ENCODE peak calls at places on chromosomes 2 and 18, in four cellular contexts. One of them, this sample, is unnamed.

GRCh38 chr2:110737783-110738182 is 5.4 kb downstream of the ACOXL start:
- DNase-seq in heart left ventricle: no peak
- DNase-seq in transverse colon: no peak
- DNase-seq in NB4: no peak
- DNase-seq in this sample: no peak

GRCh38 chr2:117686699-117687098 is 127.8 kb upstream of the DDX18 start:
- DNase-seq in transverse colon: no peak
- DNase-seq in NB4: no peak
- DNase-seq in heart left ventricle: no peak
- DNase-seq in this sample: no peak

GRCh38 chr2:241546771-241547498 is 11.6 kb upstream of the BOK start:
- DNase-seq in NB4: no peak
- DNase-seq in heart left ventricle: no peak
- DNase-seq in transverse colon: no peak
- DNase-seq in this sample: peak; percentile 77

GRCh38 chr18:79937103-79937860 is 14.2 kb downstream of the SLC66A2 start:
- DNase-seq in transverse colon: peak; percentile 6
- DNase-seq in NB4: no peak
- DNase-seq in heart left ventricle: no peak
- DNase-seq in this sample: no peak

GRCh38 chr2:219565130-219566080 is 5.9 kb downstream of the OBSL1 start:
- DNase-seq in transverse colon: no peak
- DNase-seq in NB4: no peak
- DNase-seq in heart left ventricle: no peak
- DNase-seq in this sample: no peak

GRCh38 chr2:959453-959852 is 8.8 kb downstream of the SNTG2 start:
- DNase-seq in NB4: no peak
- DNase-seq in heart left ventricle: no peak
- DNase-seq in transverse colon: no peak
- DNase-seq in this sample: no peak

GRCh38 chr2:126674075-126674744 is 18.3 kb downstream of the GYPC start:
- DNase-seq in transverse colon: no peak
- DNase-seq in heart left ventricle: no peak
- DNase-seq in NB4: no peak
- DNase-seq in this sample: no peak

GRCh38 chr2:153004627-153005026 is 286.2 kb downstream of the ARL6IP6 start:
- DNase-seq in heart left ventricle: no peak
- DNase-seq in transverse colon: no peak
- DNase-seq in NB4: no peak
- DNase-seq in this sample: no peak

GRCh38 chr2:118732432-118732831 is 115.0 kb downstream of the EN1 start:
- DNase-seq in NB4: no peak
- DNase-seq in heart left ventricle: no peak
- DNase-seq in transverse colon: no peak
- DNase-seq in this sample: no peak

GRCh38 chr18:50560681-50561629 is 1.1 kb downstream of the MAPK4 start:
- DNase-seq in heart left ventricle: no peak
- DNase-seq in NB4: no peak
- DNase-seq in transverse colon: no peak
- DNase-seq in this sample: no peak

GRCh38 chr18:32915526-32915925 is 142.7 kb upstream of the KLHL14 start:
- DNase-seq in heart left ventricle: no peak
- DNase-seq in transverse colon: no peak
- DNase-seq in NB4: no peak
- DNase-seq in this sample: no peak

GRCh38 chr2:2191110-2191707 is 139.9 kb downstream of the MYT1L start:
- DNase-seq in NB4: no peak
- DNase-seq in transverse colon: no peak
- DNase-seq in heart left ventricle: no peak
- DNase-seq in this sample: no peak

GRCh38 chr18:57149031-57149430 is 2.1 kb downstream of the BOD1L2 start:
- DNase-seq in transverse colon: no peak
- DNase-seq in heart left ventricle: no peak
- DNase-seq in NB4: no peak
- DNase-seq in this sample: no peak

GRCh38 chr2:239260546-239261327 is 140.1 kb downstream of the HDAC4 start:
- DNase-seq in NB4: no peak
- DNase-seq in heart left ventricle: peak; percentile 15
- DNase-seq in transverse colon: peak; percentile 6
- DNase-seq in this sample: no peak

GRCh38 chr2:70977605-70978205 is 725 bp upstream of the ANKRD53 start:
- DNase-seq in heart left ventricle: no peak
- DNase-seq in NB4: no peak
- DNase-seq in transverse colon: peak; percentile 57
- DNase-seq in this sample: no peak

GRCh38 chr2:191049728-191050639 is 36.0 kb upstream of the STAT1 start:
- DNase-seq in NB4: peak; percentile 22
- DNase-seq in transverse colon: no peak
- DNase-seq in heart left ventricle: no peak
- DNase-seq in this sample: no peak

GRCh38 chr2:101961287-101962242 is 30.2 kb upstream of the IL1R2 start:
- DNase-seq in heart left ventricle: peak; percentile 87
- DNase-seq in transverse colon: peak; percentile 68
- DNase-seq in NB4: peak; percentile 99
- DNase-seq in this sample: no peak

GRCh38 chr18:3538954-3539617 is 89.1 kb downstream of the TGIF1 start:
- DNase-seq in heart left ventricle: no peak
- DNase-seq in transverse colon: no peak
- DNase-seq in NB4: no peak
- DNase-seq in this sample: no peak

GRCh38 chr18:57437782-57438668 is 2.9 kb downstream of the ONECUT2 start:
- DNase-seq in transverse colon: peak; percentile 64
- DNase-seq in heart left ventricle: peak; percentile 53
- DNase-seq in NB4: peak; percentile 49
- DNase-seq in this sample: no peak

GRCh38 chr2:100520224-100520623 is 42.6 kb upstream of the PDCL3 start:
- DNase-seq in heart left ventricle: no peak
- DNase-seq in NB4: no peak
- DNase-seq in transverse colon: no peak
- DNase-seq in this sample: no peak

GRCh38 chr18:73646196-73646595 is 501.4 kb downstream of the FBXO15 start:
- DNase-seq in NB4: no peak
- DNase-seq in heart left ventricle: no peak
- DNase-seq in transverse colon: no peak
- DNase-seq in this sample: no peak

GRCh38 chr18:62505669-62506494 is 16.9 kb upstream of the ZCCHC2 start:
- DNase-seq in transverse colon: no peak
- DNase-seq in heart left ventricle: no peak
- DNase-seq in NB4: peak; percentile 53
- DNase-seq in this sample: no peak

GRCh38 chr2:239006886-239007285 is 159.0 kb downstream of the TWIST2 start:
- DNase-seq in heart left ventricle: no peak
- DNase-seq in NB4: no peak
- DNase-seq in transverse colon: no peak
- DNase-seq in this sample: peak; percentile 14

GRCh38 chr18:74832999-74833398 is 235.3 kb downstream of the ZNF407 start:
- DNase-seq in transverse colon: no peak
- DNase-seq in NB4: peak; percentile 4
- DNase-seq in heart left ventricle: no peak
- DNase-seq in this sample: no peak

GRCh38 chr2:12579018-12579417 is 137.7 kb upstream of the TRIB2 start:
- DNase-seq in NB4: no peak
- DNase-seq in heart left ventricle: no peak
- DNase-seq in transverse colon: no peak
- DNase-seq in this sample: no peak

GRCh38 chr2:121648611-121649401 is 456 bp downstream of the CLASP1 start:
- DNase-seq in transverse colon: peak; percentile 47
- DNase-seq in NB4: peak; percentile 75
- DNase-seq in heart left ventricle: peak; percentile 58
- DNase-seq in this sample: peak; percentile 32

GRCh38 chr18:13528739-13529392 is 197.5 kb downstream of the FAM210A start:
- DNase-seq in transverse colon: no peak
- DNase-seq in heart left ventricle: no peak
- DNase-seq in NB4: no peak
- DNase-seq in this sample: no peak

GRCh38 chr2:197145471-197146056 is 165.0 kb downstream of the ANKRD44 start:
- DNase-seq in NB4: peak; percentile 93
- DNase-seq in transverse colon: peak; percentile 20
- DNase-seq in heart left ventricle: no peak
- DNase-seq in this sample: no peak

GRCh38 chr2:100820346-100821254 is 661 bp downstream of the NPAS2 start:
- DNase-seq in NB4: no peak
- DNase-seq in transverse colon: peak; percentile 19
- DNase-seq in heart left ventricle: peak; percentile 27
- DNase-seq in this sample: no peak

GRCh38 chr2:197947219-197947757 is 142.9 kb downstream of the PLCL1 start:
- DNase-seq in NB4: no peak
- DNase-seq in transverse colon: no peak
- DNase-seq in heart left ventricle: no peak
- DNase-seq in this sample: no peak

GRCh38 chr2:174336403-174337336 is 1.9 kb downstream of the SP9 start:
- DNase-seq in heart left ventricle: no peak
- DNase-seq in NB4: peak; percentile 84
- DNase-seq in transverse colon: peak; percentile 64
- DNase-seq in this sample: no peak

GRCh38 chr2:46562451-46562841 is 83.1 kb downstream of the TMEM247 start:
- DNase-seq in transverse colon: no peak
- DNase-seq in heart left ventricle: no peak
- DNase-seq in NB4: no peak
- DNase-seq in this sample: no peak

GRCh38 chr18:10950080-10950875 is 199.1 kb downstream of the PIEZO2 start:
- DNase-seq in heart left ventricle: no peak
- DNase-seq in NB4: no peak
- DNase-seq in transverse colon: no peak
- DNase-seq in this sample: no peak

GRCh38 chr2:165804719-165805118 is 10.7 kb upstream of the GALNT3 start:
- DNase-seq in transverse colon: peak; percentile 12
- DNase-seq in heart left ventricle: no peak
- DNase-seq in NB4: no peak
- DNase-seq in this sample: no peak

GRCh38 chr2:225472161-225472560 is 72.7 kb downstream of the NYAP2 start:
- DNase-seq in heart left ventricle: no peak
- DNase-seq in NB4: no peak
- DNase-seq in transverse colon: no peak
- DNase-seq in this sample: no peak

GRCh38 chr2:96739633-96740428 is at the start of gene LMAN2L:
- DNase-seq in NB4: peak; percentile 98
- DNase-seq in transverse colon: peak; percentile 99
- DNase-seq in heart left ventricle: peak; percentile 99
- DNase-seq in this sample: peak; percentile 92
- TF ChIP-seq POLR2A in NB4: peak; percentile 61
- TF ChIP-seq POLR2A in transverse colon: peak; percentile 57
- TF ChIP-seq POLR2A in heart left ventricle: no peak
- TF ChIP-seq POLR2A in this sample: peak; percentile 66

GRCh38 chr2:108612514-108613183 is 78.4 kb downstream of the LIMS1 start:
- DNase-seq in heart left ventricle: no peak
- DNase-seq in NB4: no peak
- DNase-seq in transverse colon: peak; percentile 63
- DNase-seq in this sample: no peak
- TF ChIP-seq POLR2A in heart left ventricle: no peak
- TF ChIP-seq POLR2A in NB4: no peak
- TF ChIP-seq POLR2A in transverse colon: no peak
- TF ChIP-seq POLR2A in this sample: no peak

DNA sequence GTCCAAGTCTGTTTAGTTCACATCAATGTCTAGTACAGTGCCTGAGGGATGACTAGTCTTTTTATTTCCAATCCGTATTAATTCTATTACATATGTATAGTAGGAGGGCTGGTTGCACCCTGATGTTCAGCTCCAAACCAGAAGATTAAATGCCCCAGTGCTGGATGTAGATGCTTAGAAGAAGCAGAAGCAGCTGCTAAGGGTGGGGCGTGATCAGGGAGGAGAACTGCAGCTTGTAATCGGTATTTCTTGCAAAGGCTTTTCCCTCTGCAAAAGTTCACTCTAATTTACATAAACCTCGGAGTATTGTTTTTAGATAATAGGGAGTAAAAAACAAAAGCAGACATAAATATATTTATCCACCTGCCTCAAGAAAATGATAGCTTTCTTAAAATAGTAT is 145.3 kb upstream of the ITGA4 start:
- DNase-seq in heart left ventricle: peak; percentile 24
- DNase-seq in NB4: peak; percentile 49
- DNase-seq in transverse colon: peak; percentile 32
- DNase-seq in this sample: no peak
- TF ChIP-seq POLR2A in heart left ventricle: no peak
- TF ChIP-seq POLR2A in NB4: no peak
- TF ChIP-seq POLR2A in transverse colon: no peak
- TF ChIP-seq POLR2A in this sample: no peak

DNA sequence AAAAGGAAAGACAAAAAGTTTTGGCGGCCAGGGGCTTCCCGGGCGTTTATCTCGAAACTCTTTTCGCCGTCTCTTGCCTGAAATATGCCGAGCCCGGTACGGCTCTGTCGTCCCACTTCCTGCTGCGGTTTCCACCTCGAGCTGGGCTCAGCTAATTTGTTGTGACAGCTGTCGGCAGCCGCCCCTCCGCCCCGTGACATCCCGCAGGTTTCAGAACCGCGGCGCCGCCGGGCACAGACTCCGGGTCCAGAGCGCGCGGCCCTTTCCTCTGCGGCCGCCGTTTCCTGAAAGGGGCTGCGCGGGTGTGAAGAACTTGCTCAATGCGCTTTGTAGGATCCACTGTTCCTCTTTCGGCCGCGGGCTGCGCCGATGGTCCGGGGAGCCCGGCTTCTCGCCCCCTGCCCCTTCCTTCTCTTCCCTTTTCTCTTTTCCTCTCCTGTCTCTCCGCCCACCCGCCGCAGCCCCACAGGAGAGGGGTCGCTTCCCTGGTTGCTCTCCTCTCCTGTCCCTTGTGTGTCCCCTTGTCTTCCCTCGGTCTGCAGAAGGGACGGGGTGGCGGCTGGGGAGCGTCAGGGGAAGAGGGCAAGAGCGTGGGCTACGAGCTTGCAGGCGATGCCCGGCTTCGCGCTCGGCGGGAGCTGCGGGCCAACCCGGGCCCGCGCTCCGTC is 648 bp downstream of the ARID5A start:
- DNase-seq in transverse colon: peak; percentile 86
- DNase-seq in NB4: peak; percentile 97
- DNase-seq in heart left ventricle: peak; percentile 85
- DNase-seq in this sample: peak; percentile 60
- TF ChIP-seq POLR2A in transverse colon: no peak
- TF ChIP-seq POLR2A in NB4: no peak
- TF ChIP-seq POLR2A in heart left ventricle: no peak
- TF ChIP-seq POLR2A in this sample: no peak

DNA sequence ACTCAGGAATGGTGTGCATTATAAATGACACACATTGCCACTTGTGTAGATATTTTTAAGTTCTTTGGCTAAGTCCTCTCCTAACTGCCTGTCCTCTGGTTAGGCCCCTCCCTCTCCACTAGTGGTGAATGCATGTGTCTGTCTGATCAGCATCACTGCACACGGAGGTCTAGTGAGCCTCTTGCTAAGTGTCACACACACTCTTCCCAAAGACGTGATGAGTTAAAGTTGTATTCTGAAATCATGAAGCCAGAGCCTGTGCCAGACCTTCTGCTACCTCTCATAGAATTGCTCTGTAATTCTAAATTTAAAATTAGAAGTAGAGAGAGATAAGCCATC is 41.3 kb downstream of the RALB start:
- DNase-seq in heart left ventricle: peak; percentile 47
- DNase-seq in transverse colon: no peak
- DNase-seq in NB4: no peak
- DNase-seq in this sample: no peak
- TF ChIP-seq POLR2A in heart left ventricle: no peak
- TF ChIP-seq POLR2A in transverse colon: no peak
- TF ChIP-seq POLR2A in NB4: no peak
- TF ChIP-seq POLR2A in this sample: no peak

GRCh38 chr2:27050281-27050995 is 1.0 kb upstream of the AGBL5 start:
- DNase-seq in NB4: peak; percentile 96
- DNase-seq in heart left ventricle: peak; percentile 84
- DNase-seq in transverse colon: peak; percentile 95
- DNase-seq in this sample: peak; percentile 80
- TF ChIP-seq POLR2A in NB4: peak; percentile 21
- TF ChIP-seq POLR2A in heart left ventricle: no peak
- TF ChIP-seq POLR2A in transverse colon: no peak
- TF ChIP-seq POLR2A in this sample: peak; percentile 92

This sample was measured in H54.